ENCODE peak calls at places on chromosomes 2 and 18, in five cellular contexts. E is uterus; R is fibroblast of lung; L is CD8-positive, alpha-beta T cell; T is AG09309. I is an unnamed sample.

GRCh38 chr2:36461039-36461681 is 105.6 kb downstream of the CRIM1 start:
- DNase-seq in E (no peak), R (peak; percentile 97), L (no peak), T (peak; percentile 69), I (no peak)

GRCh38 chr2:157349949-157350510 is 24.4 kb upstream of the ERMN start:
- DNase-seq in E (no peak), R (peak; percentile 17), L (no peak), T (no peak), I (no peak)

GRCh38 chr2:67879586-67880290 is 183.1 kb downstream of the C1D start:
- DNase-seq in E (no peak), R (peak; percentile 81), L (no peak), T (no peak), I (no peak)

GRCh38 chr18:21167641-21168372 is 56.2 kb upstream of the ROCK1 start:
- DNase-seq in E (no peak), R (peak; percentile 11), L (no peak), T (no peak), I (no peak)

GRCh38 chr2:30691091-30691947 is 115.9 kb downstream of the CAPN13 start:
- DNase-seq in E (no peak), R (no peak), L (no peak), T (no peak), I (no peak)

GRCh38 chr18:49412673-49413072 is 47.8 kb downstream of the DYM start:
- DNase-seq in E (no peak), R (no peak), L (no peak), T (no peak), I (no peak)

GRCh38 chr2:9675369-9676351 is 44.9 kb upstream of the YWHAQ start:
- DNase-seq in E (no peak), R (peak; percentile 97), L (no peak), T (peak; percentile 84), I (no peak)

GRCh38 chr2:132641819-132642218 is 28.2 kb downstream of the LYPD1 start:
- DNase-seq in E (no peak), R (no peak), L (no peak), T (no peak), I (no peak)

GRCh38 chr2:203800783-203801182 is 66.8 kb upstream of the CTLA4 start:
- DNase-seq in E (no peak), R (no peak), L (no peak), T (no peak), I (no peak)

GRCh38 chr2:162748566-162749215 is 89.9 kb downstream of the KCNH7 start:
- DNase-seq in E (no peak), R (no peak), L (no peak), T (no peak), I (no peak)

GRCh38 chr2:38057651-38058410 is 18.1 kb downstream of the CYP1B1 start:
- DNase-seq in E (no peak), R (peak; percentile 25), L (no peak), T (no peak), I (no peak)

GRCh38 chr18:61738488-61738887 is 154.3 kb downstream of the RNF152 start:
- DNase-seq in E (peak; percentile 37), R (peak; percentile 29), L (no peak), T (no peak), I (no peak)

GRCh38 chr2:176892818-176893217 is 319.8 kb upstream of the HNRNPA3 start:
- DNase-seq in E (no peak), R (no peak), L (no peak), T (no peak), I (no peak)

GRCh38 chr2:11996618-11997017 is 250.2 kb downstream of the LPIN1 start:
- DNase-seq in E (no peak), R (peak; percentile 76), L (no peak), T (peak; percentile 43), I (no peak)

GRCh38 chr2:197121756-197122385 is 188.7 kb downstream of the ANKRD44 start:
- DNase-seq in E (no peak), R (no peak), L (no peak), T (no peak), I (no peak)

GRCh38 chr2:10504370-10504993 is 56.4 kb upstream of the ODC1 start:
- DNase-seq in E (no peak), R (no peak), L (no peak), T (no peak), I (no peak)

GRCh38 chr2:204183608-204184007 is 247.0 kb downstream of the ICOS start:
- DNase-seq in E (no peak), R (no peak), L (no peak), T (no peak), I (no peak)

GRCh38 chr2:190847504-190848201 is 33.0 kb upstream of the GLS start:
- DNase-seq in E (no peak), R (peak; percentile 83), L (no peak), T (no peak), I (no peak)

I was measured in immature natural killer cell.